ENCODE peak calls at places on chromosomes 12 and 14, in ten cellular contexts. L is GM13976, C is ovary, X is AG10803, K is heart right ventricle, S is endothelial cell, I is HFF-Myc, W is fibroblast of lung, F is stomach, U is heart left ventricle. T is an unnamed sample.

GRCh38 chr14:54086780-54087179 is 130.2 kb upstream of the BMP4 start:
- DNase-seq in L (no peak), C (no peak), X (no peak), K (no peak), S (no peak), I (no peak), W (peak; percentile 78), F (no peak), U (no peak), T (no peak)

GRCh38 chr12:51392556-51393237 is 1.5 kb upstream of the GALNT6 start:
- DNase-seq in L (peak; percentile 81), C (no peak), X (peak; percentile 36), K (no peak), S (no peak), I (no peak), W (peak; percentile 66), F (no peak), U (no peak), T (no peak)

GRCh38 chr12:85688837-85689236 is 147.4 kb downstream of the RASSF9 start:
- DNase-seq in L (no peak), C (no peak), X (no peak), K (no peak), S (no peak), I (no peak), W (no peak), F (no peak), U (no peak), T (no peak)

GRCh38 chr14:27845241-27845850 is 921.2 kb upstream of the FOXG1 start:
- DNase-seq in L (no peak), C (no peak), X (no peak), K (no peak), S (no peak), I (no peak), W (no peak), F (no peak), U (no peak), T (no peak)

GRCh38 chr14:68607081-68607851 is 185.6 kb downstream of the ZFP36L1 start:
- DNase-seq in L (no peak), C (peak; percentile 62), X (peak; percentile 43), K (no peak), S (peak; percentile 49), I (no peak), W (peak; percentile 64), F (peak; percentile 38), U (peak; percentile 40), T (no peak)

GRCh38 chr12:92363295-92364146 is 217.9 kb upstream of the BTG1 start:
- DNase-seq in L (peak; percentile 47), C (peak; percentile 30), X (peak; percentile 53), K (peak; percentile 53), S (no peak), I (peak; percentile 17), W (peak; percentile 15), F (no peak), U (peak; percentile 53), T (peak; percentile 51)

GRCh38 chr12:13530966-13531365 is 334.4 kb downstream of the EMP1 start:
- DNase-seq in L (no peak), C (no peak), X (no peak), K (no peak), S (no peak), I (no peak), W (no peak), F (no peak), U (no peak), T (no peak)

GRCh38 chr12:132856581-132856980 is 27.9 kb upstream of the GOLGA3 start:
- DNase-seq in L (no peak), C (no peak), X (no peak), K (no peak), S (no peak), I (no peak), W (no peak), F (no peak), U (no peak), T (no peak)

GRCh38 chr12:110279561-110279960 is 1.5 kb upstream of the ATP2A2 start:
- DNase-seq in L (no peak), C (no peak), X (no peak), K (no peak), S (no peak), I (no peak), W (no peak), F (no peak), U (no peak), T (no peak)

GRCh38 chr12:110278137-110278536 is 2.9 kb upstream of the ATP2A2 start:
- DNase-seq in L (no peak), C (no peak), X (no peak), K (no peak), S (no peak), I (no peak), W (no peak), F (no peak), U (no peak), T (no peak)

GRCh38 chr12:110280784-110281548 is at the start of gene ATP2A2:
- DNase-seq in L (peak; percentile 97), C (peak; percentile 88), X (peak; percentile 86), K (peak; percentile 88), S (peak; percentile 86), I (no peak), W (peak; percentile 86), F (peak; percentile 93), U (peak; percentile 92), T (peak; percentile 89)

GRCh38 chr12:110281549-110282342 is 699 bp downstream of the ATP2A2 start:
- DNase-seq in L (peak; percentile 77), C (peak; percentile 58), X (peak; percentile 74), K (peak; percentile 34), S (peak; percentile 64), I (no peak), W (peak; percentile 71), F (peak; percentile 63), U (peak; percentile 56), T (peak; percentile 64)

GRCh38 chr12:110279976-110280783 is 867 bp upstream of the ATP2A2 start:
- DNase-seq in L (peak; percentile 52), C (peak; percentile 58), X (peak; percentile 42), K (peak; percentile 60), S (peak; percentile 22), I (no peak), W (no peak), F (peak; percentile 43), U (peak; percentile 69), T (peak; percentile 58)
- TF ChIP-seq CTCF in L (no peak), C (no peak), X (no peak), K (no peak), S (no peak), I (no peak), W (no peak), F (no peak), U (peak; percentile 12), T (no peak)

GRCh38 chr12:99389751-99390150 is 257.8 kb upstream of the GARIN6 start:
- DNase-seq in L (no peak), C (no peak), X (no peak), K (no peak), S (no peak), I (no peak), W (no peak), F (no peak), U (no peak), T (no peak)

GRCh38 chr12:99390707-99391106 is 256.8 kb upstream of the GARIN6 start:
- DNase-seq in L (no peak), C (no peak), X (no peak), K (no peak), S (peak; percentile 61), I (no peak), W (no peak), F (no peak), U (no peak), T (peak; percentile 70)

GRCh38 chr12:99387661-99388060 is 259.9 kb upstream of the GARIN6 start:
- DNase-seq in L (no peak), C (no peak), X (peak; percentile 3), K (no peak), S (no peak), I (no peak), W (no peak), F (no peak), U (no peak), T (no peak)

GRCh38 chr12:99383258-99383657 is 264.3 kb upstream of the GARIN6 start:
- DNase-seq in L (no peak), C (no peak), X (no peak), K (no peak), S (no peak), I (no peak), W (no peak), F (no peak), U (no peak), T (no peak)

GRCh38 chr12:99386907-99387306 is 260.6 kb upstream of the GARIN6 start:
- DNase-seq in L (peak; percentile 37), C (no peak), X (peak; percentile 31), K (no peak), S (no peak), I (peak; percentile 2), W (peak; percentile 37), F (no peak), U (no peak), T (no peak)
- TF ChIP-seq CTCF in L (peak; percentile 45), C (no peak), X (peak; percentile 48), K (peak; percentile 10), S (peak; percentile 60), I (peak; percentile 13), W (peak; percentile 48), F (no peak), U (no peak), T (peak; percentile 73)

GRCh38 chr12:1851126-1851791 is 30.9 kb downstream of the LRTM2 start:
- DNase-seq in L (no peak), C (no peak), X (peak; percentile 88), K (no peak), S (no peak), I (peak; percentile 14), W (peak; percentile 73), F (no peak), U (no peak), T (no peak)

GRCh38 chr12:1846421-1847405 is 26.3 kb downstream of the LRTM2 start:
- DNase-seq in L (no peak), C (no peak), X (no peak), K (no peak), S (no peak), I (no peak), W (no peak), F (no peak), U (no peak), T (peak; percentile 7)

GRCh38 chr12:1848146-1848545 is 27.8 kb downstream of the LRTM2 start:
- DNase-seq in L (no peak), C (no peak), X (no peak), K (no peak), S (no peak), I (no peak), W (no peak), F (no peak), U (no peak), T (peak; percentile 2)

GRCh38 chr12:1847411-1847810 is 27.0 kb downstream of the LRTM2 start:
- DNase-seq in L (no peak), C (no peak), X (no peak), K (no peak), S (no peak), I (no peak), W (no peak), F (no peak), U (peak; percentile 11), T (peak; percentile 6)

GRCh38 chr12:1848741-1849140 is 28.4 kb downstream of the LRTM2 start:
- DNase-seq in L (no peak), C (no peak), X (no peak), K (no peak), S (no peak), I (no peak), W (no peak), F (no peak), U (no peak), T (peak; percentile 18)
- TF ChIP-seq CTCF in L (no peak), C (no peak), X (no peak), K (no peak), S (no peak), I (no peak), W (no peak), F (no peak), U (no peak), T (no peak)

GRCh38 chr12:44875954-44876553 is at the start of gene NELL2:
- DNase-seq in L (peak; percentile 81), C (no peak), X (peak; percentile 14), K (no peak), S (peak; percentile 52), I (no peak), W (peak; percentile 3), F (no peak), U (no peak), T (peak; percentile 86)

GRCh38 chr12:44876554-44877275 is 600 bp upstream of the NELL2 start:
- DNase-seq in L (peak; percentile 53), C (no peak), X (peak; percentile 10), K (no peak), S (peak; percentile 59), I (no peak), W (peak; percentile 14), F (no peak), U (no peak), T (peak; percentile 86)

GRCh38 chr12:44873898-44874297 is 2.2 kb downstream of the NELL2 start:
- DNase-seq in L (peak; percentile 17), C (no peak), X (peak; percentile 6), K (no peak), S (no peak), I (no peak), W (peak; percentile 18), F (no peak), U (no peak), T (no peak)

GRCh38 chr12:44875417-44875953 is 630 bp downstream of the NELL2 start:
- DNase-seq in L (peak; percentile 38), C (no peak), X (no peak), K (no peak), S (peak; percentile 14), I (no peak), W (peak; percentile 1), F (no peak), U (no peak), T (peak; percentile 62)

DNA sequence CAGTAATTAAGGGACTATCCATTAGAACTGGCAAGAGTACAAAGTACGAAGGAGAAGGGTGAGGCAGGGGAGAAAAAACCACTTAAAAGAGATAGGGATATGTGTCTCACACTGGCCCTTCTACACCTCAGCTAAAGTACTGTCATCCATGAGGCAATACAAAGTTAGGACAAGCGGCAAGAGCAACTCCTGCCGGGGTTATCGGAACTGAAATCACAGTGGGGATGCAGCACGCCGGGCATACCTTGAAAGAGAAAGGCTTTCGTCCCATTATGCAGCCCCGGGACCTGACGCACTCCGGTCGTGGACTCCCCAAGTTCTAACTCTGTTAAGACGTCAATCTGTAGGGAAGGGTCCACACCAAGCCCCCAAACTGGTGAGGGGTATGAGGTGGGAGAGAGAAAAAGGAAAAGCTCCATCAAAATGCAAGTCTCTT is 1.1 kb downstream of the NELL2 start:
- DNase-seq in L (peak; percentile 29), C (no peak), X (no peak), K (no peak), S (peak; percentile 5), I (no peak), W (no peak), F (no peak), U (no peak), T (no peak)
- TF ChIP-seq CTCF in L (no peak), C (no peak), X (no peak), K (no peak), S (no peak), I (no peak), W (no peak), F (no peak), U (no peak), T (no peak)